ENCODE peak calls at places on chromosomes 1 and 21, in six cellular contexts. U is OCI-LY7; E is HCT116; Y is NCI-H1092 treated with DMSO at 0.1 percent for 48 hours; R is naive thymus-derived CD8-positive, alpha-beta T cell; W is M059J. N is an unnamed sample.

GRCh38 chr1:2199042-2199810 is 4.7 kb upstream of the FAAP20 start:
- DNase-seq in Y (no peak), W (no peak), U (no peak), R (peak), E (peak), N (peak)

GRCh38 chr21:43308101-43308500 is 118.8 kb downstream of the SIK1 start:
- DNase-seq in E (no peak), U (no peak), R (no peak), W (no peak), Y (no peak), N (no peak)

GRCh38 chr1:201876148-201876547 is 12.6 kb upstream of the SHISA4 start:
- DNase-seq in W (no peak), R (no peak), Y (no peak), U (no peak), E (no peak), N (peak)

GRCh38 chr1:234607091-234608025 is 2.6 kb downstream of the IRF2BP2 start:
- DNase-seq in R (no peak), U (no peak), W (peak), Y (peak), E (no peak), N (no peak)

GRCh38 chr1:246608616-246609376 is 42.5 kb downstream of the CNST start:
- DNase-seq in R (no peak), U (no peak), E (peak), W (peak), Y (no peak), N (peak)

GRCh38 chr1:27416387-27417111 is 24.1 kb downstream of the GPR3 start:
- DNase-seq in E (peak), R (peak), W (peak), U (peak), Y (peak), N (peak)

GRCh38 chr1:24381256-24381655 is 32.3 kb downstream of the STPG1 start:
- DNase-seq in U (no peak), R (no peak), W (no peak), E (no peak), Y (no peak), N (no peak)

GRCh38 chr21:38920631-38921398 is 115.1 kb downstream of the ETS2 start:
- DNase-seq in E (no peak), U (no peak), R (no peak), Y (no peak), W (peak), N (peak)

GRCh38 chr1:209741198-209741597 is 14.7 kb upstream of the TRAF3IP3 start:
- DNase-seq in R (no peak), U (no peak), Y (no peak), E (no peak), W (no peak), N (no peak)

GRCh38 chr1:72435025-72435424 is 152.7 kb upstream of the NEGR1 start:
- DNase-seq in E (no peak), U (no peak), R (no peak), W (peak), Y (no peak), N (peak)

N was measured in bronchial epithelial cell.